ENCODE peak calls at places on chromosomes 3 and 15, in four cellular contexts. S, B, O and M are unnamed samples.

GRCh38 chr15:66622677-66623076 is 56.9 kb upstream of the LCTL start:
- DNase-seq in S (peak), B (no peak), O (no peak), M (no peak)

GRCh38 chr3:191775451-191776233 is 314.7 kb downstream of the PYDC2 start:
- DNase-seq in S (peak), B (no peak), O (no peak), M (no peak)

GRCh38 chr15:101277943-101278564 is 769 bp upstream of the SELENOS start:
- DNase-seq in S (peak), B (no peak), O (no peak), M (no peak)

GRCh38 chr15:52559583-52559982 is 9.2 kb downstream of the ARPP19 start:
- DNase-seq in S (no peak), B (no peak), O (no peak), M (peak)

GRCh38 chr3:72423643-72424042 is 424.6 kb downstream of the SHQ1 start:
- DNase-seq in S (no peak), B (no peak), O (no peak), M (no peak)

GRCh38 chr3:110456438-110457138 is 615.0 kb upstream of the NECTIN3 start:
- DNase-seq in S (peak), B (peak), O (no peak), M (no peak)

GRCh38 chr15:49860101-49860500 is 239.3 kb downstream of the DTWD1 start:
- DNase-seq in S (no peak), B (no peak), O (no peak), M (peak)

GRCh38 chr3:171552525-171552924 is 92.3 kb upstream of the TNIK start:
- DNase-seq in S (no peak), B (no peak), O (no peak), M (no peak)

GRCh38 chr3:53134631-53135232 is 4.5 kb upstream of the RFT1 start:
- DNase-seq in S (peak), B (peak), O (peak), M (peak)

GRCh38 chr3:114619771-114620170 is 325.9 kb downstream of the TIGIT start:
- DNase-seq in S (no peak), B (no peak), O (no peak), M (no peak)

GRCh38 chr3:126573492-126574117 is 14.9 kb upstream of the C3orf22 start:
- DNase-seq in S (no peak), B (no peak), O (no peak), M (no peak)

GRCh38 chr15:30992465-30992864 is 1.0 kb upstream of the MTMR10 start:
- DNase-seq in S (peak), B (peak), O (no peak), M (no peak)

GRCh38 chr15:91469627-91470567 is 369.8 kb downstream of the SV2B start:
- DNase-seq in S (no peak), B (no peak), O (no peak), M (no peak)

GRCh38 chr3:98151241-98151640 is 4.0 kb downstream of the OR5H14 start:
- DNase-seq in S (peak), B (no peak), O (no peak), M (no peak)

DNA sequence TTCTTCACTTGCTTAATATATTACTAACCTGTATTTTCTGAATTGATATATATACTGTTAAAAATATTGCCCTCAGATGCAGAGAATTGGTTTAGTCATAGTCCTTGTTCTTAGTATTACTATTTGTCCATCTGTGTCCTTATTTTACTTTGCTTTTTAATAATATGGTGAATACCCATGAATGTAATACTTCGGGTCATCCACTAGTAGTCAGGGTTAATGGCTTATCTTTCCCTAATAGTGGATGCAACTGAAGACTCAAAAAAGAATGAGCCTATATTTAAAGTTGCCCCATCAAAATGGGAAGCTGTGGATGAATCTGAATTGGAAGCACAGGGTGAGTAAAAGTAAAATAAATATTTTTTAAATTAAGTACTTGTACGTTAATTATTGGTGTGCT is 36.5 kb downstream of the U2SURP start:
- DNase-seq in S (no peak), B (no peak), O (no peak), M (no peak)
- H3K56ac ChIP-seq in S (no peak), B (no peak), O (no peak), M (no peak)

GRCh38 chr3:47541583-47542108 is 28.1 kb upstream of the ELP6 start:
- DNase-seq in S (no peak), B (no peak), O (no peak), M (no peak)

GRCh38 chr3:47536967-47537366 is 23.5 kb upstream of the ELP6 start:
- DNase-seq in S (no peak), B (no peak), O (no peak), M (no peak)

GRCh38 chr3:47540281-47540680 is 26.8 kb upstream of the ELP6 start:
- DNase-seq in S (no peak), B (no peak), O (no peak), M (peak)

GRCh38 chr3:47542614-47543173 is 29.2 kb upstream of the ELP6 start:
- DNase-seq in S (no peak), B (no peak), O (no peak), M (peak)
- H3K56ac ChIP-seq in S (no peak), B (no peak), O (no peak), M (no peak)

GRCh38 chr3:61669203-61669602 is 107.8 kb downstream of the PTPRG start:
- DNase-seq in S (no peak), B (no peak), O (no peak), M (no peak)
- H3K56ac ChIP-seq in S (no peak), B (peak), O (no peak), M (no peak)

GRCh38 chr15:65336767-65337435 is 32.4 kb downstream of the RNU5B-1 start:
- DNase-seq in S (no peak), B (no peak), O (no peak), M (no peak)
- H3K56ac ChIP-seq in S (peak), B (no peak), O (no peak), M (no peak)

GRCh38 chr3:193688845-193689714 is 96.1 kb downstream of the OPA1 start:
- DNase-seq in S (no peak), B (no peak), O (no peak), M (no peak)

DNA sequence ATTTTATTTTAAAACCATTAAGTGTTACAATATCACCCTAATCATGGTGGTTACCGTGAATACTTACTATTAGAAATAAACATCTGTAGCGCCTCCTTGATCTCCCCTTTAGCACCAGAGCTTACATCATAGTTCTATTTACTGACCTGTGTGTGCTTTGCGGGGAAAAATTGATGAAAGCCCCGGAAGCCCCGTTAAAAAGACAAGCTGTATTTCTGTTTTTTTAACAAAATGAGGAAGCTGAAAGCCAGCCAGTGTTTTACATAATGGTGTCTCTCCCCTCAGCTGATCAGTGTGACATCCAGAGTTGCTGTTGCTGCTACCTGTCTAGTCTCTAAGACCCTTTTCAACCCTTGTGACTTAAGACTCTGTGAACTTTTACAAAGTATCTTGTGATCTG is 100.8 kb downstream of the OPA1 start:
- DNase-seq in S (no peak), B (no peak), O (no peak), M (no peak)
- H3K56ac ChIP-seq in S (no peak), B (no peak), O (no peak), M (no peak)

GRCh38 chr3:142795332-142795731 is 71.5 kb downstream of the TRPC1 start:
- DNase-seq in S (no peak), B (no peak), O (no peak), M (no peak)
- H3K56ac ChIP-seq in S (no peak), B (no peak), O (no peak), M (no peak)

GRCh38 chr3:63851287-63851686 is 12.3 kb downstream of the THOC7 start:
- DNase-seq in S (no peak), B (no peak), O (no peak), M (no peak)

GRCh38 chr3:63855333-63855940 is 8.2 kb downstream of the THOC7 start:
- DNase-seq in S (peak), B (peak), O (peak), M (no peak)

GRCh38 chr3:63849175-63849574 is 14.4 kb downstream of the THOC7 start:
- DNase-seq in S (peak), B (no peak), O (no peak), M (no peak)

GRCh38 chr3:63857311-63857710 is 6.3 kb downstream of the THOC7 start:
- DNase-seq in S (no peak), B (no peak), O (no peak), M (no peak)

GRCh38 chr3:63853106-63853505 is 10.5 kb downstream of the THOC7 start:
- DNase-seq in S (no peak), B (no peak), O (no peak), M (no peak)
- H3K56ac ChIP-seq in S (no peak), B (no peak), O (no peak), M (no peak)